ENCODE peak calls at places on chromosomes 2 and 18, in six cellular contexts. I is hepatocyte, Z is iris pigment epithelial cell, X is SHP77 treated with DMSO at 0.1 percent for 48 hours, H is KBM-7, N is GM23248. V is an unnamed sample.

GRCh38 chr2:135473567-135473966 is 57.5 kb downstream of the ZRANB3 start:
- DNase-seq in I (peak), Z (peak), X (no peak), H (peak), N (peak), V (no peak)

GRCh38 chr2:68190991-68191731 is 33.5 kb downstream of the PNO1 start:
- DNase-seq in I (no peak), Z (peak), X (no peak), H (no peak), N (peak), V (no peak)

GRCh38 chr18:41416044-41416443 is 539.0 kb upstream of the PIK3C3 start:
- DNase-seq in I (no peak), Z (no peak), X (no peak), H (no peak), N (no peak), V (no peak)

GRCh38 chr2:198657520-198658121 is 800.1 kb downstream of the SATB2 start:
- DNase-seq in I (peak), Z (peak), X (no peak), H (peak), N (peak), V (no peak)

GRCh38 chr2:98839292-98839691 is 96.7 kb downstream of the CRACDL start:
- DNase-seq in I (no peak), Z (peak), X (no peak), H (no peak), N (peak), V (no peak)

GRCh38 chr2:224086226-224086911 is 47.3 kb upstream of the SERPINE2 start:
- DNase-seq in I (no peak), Z (peak), X (no peak), H (no peak), N (peak), V (no peak)

GRCh38 chr2:148719941-148720436 is 75.4 kb downstream of the EPC2 start:
- DNase-seq in I (no peak), Z (no peak), X (no peak), H (no peak), N (no peak), V (no peak)

GRCh38 chr18:26741041-26741440 is 124.5 kb downstream of the AQP4 start:
- DNase-seq in I (no peak), Z (peak), X (no peak), H (no peak), N (peak), V (no peak)

GRCh38 chr2:237895544-237896506 is 36.4 kb downstream of the RAMP1 start:
- DNase-seq in I (peak), Z (no peak), X (no peak), H (no peak), N (no peak), V (no peak)

GRCh38 chr2:156892449-156893335 is 364.8 kb upstream of the GALNT5 start:
- DNase-seq in I (peak), Z (peak), X (peak), H (peak), N (peak), V (peak)

GRCh38 chr2:28736034-28736433 is 15.6 kb upstream of the PPP1CB start:
- DNase-seq in I (no peak), Z (no peak), X (peak), H (no peak), N (peak), V (no peak)

GRCh38 chr2:109188924-109189323 is 59.9 kb downstream of the SH3RF3 start:
- DNase-seq in I (no peak), Z (no peak), X (no peak), H (no peak), N (no peak), V (no peak)

GRCh38 chr2:61952291-61952690 is 46.8 kb downstream of the COMMD1 start:
- DNase-seq in I (no peak), Z (peak), X (no peak), H (no peak), N (peak), V (no peak)

GRCh38 chr2:107529146-107529545 is 297.5 kb upstream of the RGPD4 start:
- DNase-seq in I (peak), Z (no peak), X (peak), H (no peak), N (peak), V (no peak)

GRCh38 chr18:51077217-51077616 is 47.2 kb downstream of the SMAD4 start:
- DNase-seq in I (no peak), Z (peak), X (no peak), H (no peak), N (peak), V (no peak)

GRCh38 chr18:69658137-69658536 is 257.4 kb downstream of the DOK6 start:
- DNase-seq in I (no peak), Z (peak), X (no peak), H (no peak), N (peak), V (no peak)

GRCh38 chr2:69026026-69026425 is 13.0 kb downstream of the ANTXR1 start:
- DNase-seq in I (peak), Z (peak), X (peak), H (peak), N (peak), V (peak)

GRCh38 chr2:216535454-216535995 is 36.9 kb downstream of the RPL37A start:
- DNase-seq in I (peak), Z (peak), X (no peak), H (peak), N (peak), V (no peak)

GRCh38 chr2:86035371-86035882 is 70.3 kb downstream of the POLR1A start:
- DNase-seq in I (no peak), Z (no peak), X (no peak), H (no peak), N (no peak), V (no peak)

GRCh38 chr2:42238644-42239288 is 69.6 kb downstream of the EML4 start:
- DNase-seq in I (peak), Z (no peak), X (peak), H (peak), N (peak), V (no peak)

GRCh38 chr2:190755796-190756415 is 107.0 kb downstream of the NAB1 start:
- DNase-seq in I (no peak), Z (peak), X (no peak), H (no peak), N (peak), V (no peak)

GRCh38 chr18:32289480-32290075 is 99.7 kb downstream of the MEP1B start:
- DNase-seq in I (peak), Z (peak), X (peak), H (peak), N (peak), V (no peak)

GRCh38 chr2:46615555-46616487 is 136.5 kb downstream of the TMEM247 start:
- DNase-seq in I (peak), Z (peak), X (no peak), H (peak), N (peak), V (no peak)

GRCh38 chr18:13517369-13517768 is 209.0 kb downstream of the FAM210A start:
- DNase-seq in I (no peak), Z (no peak), X (no peak), H (no peak), N (no peak), V (no peak)

GRCh38 chr2:121824264-121824663 is 68.8 kb downstream of the TSN start:
- DNase-seq in I (no peak), Z (no peak), X (no peak), H (no peak), N (no peak), V (no peak)

GRCh38 chr18:55179460-55180195 is 220.4 kb upstream of the CCDC68 start:
- DNase-seq in I (no peak), Z (peak), X (no peak), H (no peak), N (no peak), V (no peak)